ENCODE peak calls at places on chromosomes 7 and 10, in four cellular contexts. One of them, this sample, is unnamed.
A peak's percentile ranks its signal among the peaks of the same experiment; 100 is the strongest.

GRCh38 chr10:78381072-78381471 is 347.4 kb downstream of the RPS24 start:
- DNase-seq in mesenchymal stem cell: no peak
- DNase-seq in colonic mucosa: no peak
- DNase-seq in IMR-90: no peak
- DNase-seq in this sample: no peak

GRCh38 chr7:157984138-157984913 is 603.3 kb downstream of the PTPRN2 start:
- DNase-seq in mesenchymal stem cell: no peak
- DNase-seq in colonic mucosa: no peak
- DNase-seq in IMR-90: no peak
- DNase-seq in this sample: no peak

GRCh38 chr7:29945259-29945809 is 44.3 kb downstream of the SCRN1 start:
- DNase-seq in colonic mucosa: no peak
- DNase-seq in IMR-90: no peak
- DNase-seq in mesenchymal stem cell: no peak
- DNase-seq in this sample: no peak

GRCh38 chr10:83153714-83154113 is 985.6 kb upstream of the GHITM start:
- DNase-seq in colonic mucosa: no peak
- DNase-seq in IMR-90: no peak
- DNase-seq in mesenchymal stem cell: no peak
- DNase-seq in this sample: no peak

GRCh38 chr7:129553861-129554530 is 51.7 kb downstream of the SMKR1 start:
- DNase-seq in mesenchymal stem cell: no peak
- DNase-seq in IMR-90: peak; percentile 64
- DNase-seq in colonic mucosa: no peak
- DNase-seq in this sample: peak; percentile 27

GRCh38 chr10:90363799-90364483 is 493.9 kb downstream of the HTR7 start:
- DNase-seq in mesenchymal stem cell: no peak
- DNase-seq in IMR-90: no peak
- DNase-seq in colonic mucosa: no peak
- DNase-seq in this sample: no peak

GRCh38 chr10:29841724-29842649 is 207.2 kb upstream of the SVIL start:
- DNase-seq in colonic mucosa: no peak
- DNase-seq in IMR-90: peak; percentile 34
- DNase-seq in mesenchymal stem cell: peak; percentile 88
- DNase-seq in this sample: no peak

GRCh38 chr10:33212061-33212748 is 122.3 kb downstream of the NRP1 start:
- DNase-seq in mesenchymal stem cell: peak; percentile 48
- DNase-seq in colonic mucosa: no peak
- DNase-seq in IMR-90: peak; percentile 63
- DNase-seq in this sample: peak; percentile 77

GRCh38 chr7:47941136-47941844 is 7.0 kb downstream of the PKD1L1 start:
- DNase-seq in colonic mucosa: no peak
- DNase-seq in mesenchymal stem cell: peak; percentile 81
- DNase-seq in IMR-90: peak; percentile 71
- DNase-seq in this sample: peak; percentile 82

GRCh38 chr7:362416-363096 is 72.6 kb downstream of the FOXL3 start:
- DNase-seq in mesenchymal stem cell: no peak
- DNase-seq in colonic mucosa: no peak
- DNase-seq in IMR-90: peak; percentile 4
- DNase-seq in this sample: no peak

GRCh38 chr10:63083904-63084689 is 49.0 kb upstream of the NRBF2 start:
- DNase-seq in IMR-90: peak; percentile 77
- DNase-seq in colonic mucosa: peak; percentile 24
- DNase-seq in mesenchymal stem cell: peak; percentile 72
- DNase-seq in this sample: peak; percentile 90

GRCh38 chr10:4028027-4028471 is 243.0 kb upstream of the KLF6 start:
- DNase-seq in colonic mucosa: no peak
- DNase-seq in IMR-90: peak; percentile 70
- DNase-seq in mesenchymal stem cell: peak; percentile 88
- DNase-seq in this sample: no peak

GRCh38 chr7:141617280-141617679 is 66.1 kb downstream of the AGK start:
- DNase-seq in mesenchymal stem cell: no peak
- DNase-seq in colonic mucosa: no peak
- DNase-seq in IMR-90: peak; percentile 4
- DNase-seq in this sample: peak; percentile 53

GRCh38 chr7:11474902-11475585 is 357.0 kb downstream of the THSD7A start:
- DNase-seq in mesenchymal stem cell: no peak
- DNase-seq in IMR-90: no peak
- DNase-seq in colonic mucosa: no peak
- DNase-seq in this sample: no peak

GRCh38 chr10:14062528-14063260 is 268.0 kb downstream of the FRMD4A start:
- DNase-seq in IMR-90: peak; percentile 54
- DNase-seq in colonic mucosa: no peak
- DNase-seq in mesenchymal stem cell: no peak
- DNase-seq in this sample: no peak

GRCh38 chr10:133462512-133463305 is 9.0 kb downstream of the SCART1 start:
- DNase-seq in mesenchymal stem cell: no peak
- DNase-seq in IMR-90: no peak
- DNase-seq in colonic mucosa: no peak
- DNase-seq in this sample: no peak

GRCh38 chr7:12322903-12323300 is 80.8 kb downstream of the VWDE start:
- DNase-seq in IMR-90: no peak
- DNase-seq in mesenchymal stem cell: no peak
- DNase-seq in colonic mucosa: no peak
- DNase-seq in this sample: no peak

GRCh38 chr7:111473449-111474198 is 88.7 kb downstream of the IMMP2L start:
- DNase-seq in mesenchymal stem cell: no peak
- DNase-seq in IMR-90: no peak
- DNase-seq in colonic mucosa: no peak
- DNase-seq in this sample: no peak

GRCh38 chr7:28408974-28409715 is 3.2 kb upstream of the CREB5 start:
- DNase-seq in mesenchymal stem cell: peak; percentile 97
- DNase-seq in colonic mucosa: peak; percentile 86
- DNase-seq in IMR-90: peak; percentile 98
- DNase-seq in this sample: peak; percentile 98
- H3K9ac ChIP-seq in mesenchymal stem cell: peak overlapping the region; percentile 98
- H3K9ac ChIP-seq in colonic mucosa: peak overlapping the region; percentile 26
- H3K9ac ChIP-seq in IMR-90: peak overlapping the region; percentile 62
- H3K9ac ChIP-seq in this sample: peak overlapping the region; percentile 57

GRCh38 chr10:101617824-101618568 is 29.9 kb downstream of the DPCD start:
- DNase-seq in IMR-90: no peak
- DNase-seq in mesenchymal stem cell: no peak
- DNase-seq in colonic mucosa: no peak
- DNase-seq in this sample: no peak
- H3K4me1 ChIP-seq in IMR-90: no peaks in the 10 kb centered on the region
- H3K4me1 ChIP-seq in mesenchymal stem cell: peaks cover 8% of the 10 kb centered on the region
- H3K4me1 ChIP-seq in colonic mucosa: no peaks in the 10 kb centered on the region
- H3K4me1 ChIP-seq in this sample: no peaks in the 10 kb centered on the region

GRCh38 chr7:6258440-6259182 is 13.8 kb downstream of the CYTH3 start:
- DNase-seq in IMR-90: peak; percentile 79
- DNase-seq in colonic mucosa: no peak
- DNase-seq in mesenchymal stem cell: peak; percentile 74
- DNase-seq in this sample: peak; percentile 93
- H3K4me3 ChIP-seq in IMR-90: no peak overlapping the region
- H3K4me3 ChIP-seq in colonic mucosa: no peak overlapping the region
- H3K4me3 ChIP-seq in mesenchymal stem cell: no peak overlapping the region
- H3K4me3 ChIP-seq in this sample: peak overlapping the region; percentile 40

DNA sequence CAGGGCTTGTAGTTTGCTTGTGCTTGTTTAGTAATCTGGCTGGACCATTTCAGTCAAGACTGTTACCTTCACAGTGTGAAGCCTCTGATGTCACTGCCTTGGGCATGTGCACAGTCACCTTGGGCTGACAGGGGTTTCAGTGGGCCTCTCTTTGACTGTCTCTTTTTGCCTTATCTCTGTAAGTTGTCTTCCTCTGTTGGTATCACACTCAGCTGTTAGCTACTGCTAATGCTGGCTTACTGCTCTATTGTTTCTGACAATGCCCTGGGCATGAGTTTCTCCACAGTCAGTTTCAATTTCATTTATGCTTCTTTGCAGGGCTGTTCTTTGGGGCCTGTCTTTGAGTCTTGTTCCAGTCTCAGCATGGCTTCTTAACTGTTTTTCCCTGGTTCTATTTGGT is 201.9 kb upstream of the SHH start:
- DNase-seq in mesenchymal stem cell: no peak
- DNase-seq in IMR-90: no peak
- DNase-seq in colonic mucosa: no peak
- DNase-seq in this sample: no peak
- H3K9ac ChIP-seq in mesenchymal stem cell: no peak overlapping the region
- H3K9ac ChIP-seq in IMR-90: no peak overlapping the region
- H3K9ac ChIP-seq in colonic mucosa: no peak overlapping the region
- H3K9ac ChIP-seq in this sample: no peak overlapping the region

DNA sequence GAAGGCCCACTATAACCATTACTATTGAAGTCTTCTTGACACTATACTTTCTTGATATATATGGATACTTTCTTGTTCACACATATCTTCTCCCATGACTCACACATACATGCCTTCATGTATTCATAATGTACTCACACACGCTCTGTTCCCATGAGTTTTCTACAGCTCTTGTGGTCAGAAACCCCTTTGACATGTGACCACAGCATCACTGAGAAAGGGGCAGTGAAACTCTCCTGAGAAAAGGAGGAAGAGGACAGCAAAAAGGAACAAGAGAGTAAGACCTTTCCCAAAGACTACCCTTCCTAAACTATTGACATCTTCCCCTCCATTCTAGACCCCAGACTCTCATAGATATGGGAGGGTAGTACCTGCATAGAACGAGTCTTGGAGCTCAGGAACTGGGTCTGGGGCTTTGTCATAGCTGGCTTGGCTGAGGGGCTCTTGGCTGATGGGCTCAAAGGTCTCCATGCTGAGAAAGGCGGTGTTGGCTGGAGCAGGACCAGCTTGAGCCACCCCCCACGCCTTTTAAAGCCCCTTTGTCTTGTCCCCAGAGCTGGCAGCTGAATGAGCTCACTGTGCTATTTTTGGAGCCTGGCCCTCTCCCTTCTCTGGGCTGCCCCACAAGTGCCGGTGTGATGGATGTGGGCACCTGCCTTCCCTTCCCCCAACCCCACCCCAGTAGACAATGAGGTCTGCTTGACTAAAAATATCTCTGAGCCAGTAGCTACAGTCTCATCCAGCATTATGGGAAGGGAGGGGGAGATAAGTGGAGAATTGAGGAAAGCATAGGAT is 5.1 kb downstream of the SYNPO2L start:
- DNase-seq in colonic mucosa: no peak
- DNase-seq in mesenchymal stem cell: peak; percentile 96
- DNase-seq in IMR-90: peak; percentile 97
- DNase-seq in this sample: peak; percentile 36
- H3K4me1 ChIP-seq in colonic mucosa: peaks cover 4% of the 10 kb centered on the region
- H3K4me1 ChIP-seq in mesenchymal stem cell: peaks cover 12% of the 10 kb centered on the region
- H3K4me1 ChIP-seq in IMR-90: peaks cover 23% of the 10 kb centered on the region
- H3K4me1 ChIP-seq in this sample: peaks cover 4% of the 10 kb centered on the region

GRCh38 chr7:150567846-150568245 is 656 bp downstream of the GIMAP4 start:
- DNase-seq in IMR-90: no peak
- DNase-seq in colonic mucosa: no peak
- DNase-seq in mesenchymal stem cell: no peak
- DNase-seq in this sample: no peak

GRCh38 chr7:150570712-150571465 is 3.7 kb downstream of the GIMAP4 start:
- DNase-seq in IMR-90: no peak
- DNase-seq in mesenchymal stem cell: no peak
- DNase-seq in colonic mucosa: no peak
- DNase-seq in this sample: no peak

GRCh38 chr7:150567168-150567567 is at the start of gene GIMAP4:
- DNase-seq in IMR-90: no peak
- DNase-seq in colonic mucosa: no peak
- DNase-seq in mesenchymal stem cell: no peak
- DNase-seq in this sample: no peak

GRCh38 chr7:150568714-150569113 is 1.5 kb downstream of the GIMAP4 start:
- DNase-seq in IMR-90: no peak
- DNase-seq in mesenchymal stem cell: no peak
- DNase-seq in colonic mucosa: no peak
- DNase-seq in this sample: no peak

DNA sequence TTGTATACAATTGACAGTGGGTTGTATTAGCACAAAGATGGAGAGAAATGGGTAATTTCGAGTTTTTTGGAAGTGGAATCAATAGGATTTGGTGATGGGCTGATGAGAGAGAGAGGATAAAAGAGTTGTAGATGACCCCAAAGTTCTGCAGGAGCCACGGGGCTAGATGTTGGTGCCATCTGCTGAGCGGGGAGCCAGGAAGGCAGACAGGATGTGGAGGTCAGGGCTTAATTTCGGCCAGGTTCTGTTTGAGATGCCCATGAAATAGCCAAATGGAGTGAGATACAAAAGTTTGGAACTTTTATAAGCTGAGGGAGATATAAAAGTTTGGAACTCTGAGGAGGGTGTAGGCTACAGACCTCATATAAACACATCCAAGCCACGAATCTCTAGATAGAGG is 2.1 kb downstream of the GIMAP4 start:
- DNase-seq in IMR-90: no peak
- DNase-seq in mesenchymal stem cell: no peak
- DNase-seq in colonic mucosa: no peak
- DNase-seq in this sample: no peak
- H3K4me3 ChIP-seq in IMR-90: no peak overlapping the region
- H3K4me3 ChIP-seq in mesenchymal stem cell: no peak overlapping the region
- H3K4me3 ChIP-seq in colonic mucosa: peak overlapping the region; percentile 27
- H3K4me3 ChIP-seq in this sample: no peak overlapping the region

DNA sequence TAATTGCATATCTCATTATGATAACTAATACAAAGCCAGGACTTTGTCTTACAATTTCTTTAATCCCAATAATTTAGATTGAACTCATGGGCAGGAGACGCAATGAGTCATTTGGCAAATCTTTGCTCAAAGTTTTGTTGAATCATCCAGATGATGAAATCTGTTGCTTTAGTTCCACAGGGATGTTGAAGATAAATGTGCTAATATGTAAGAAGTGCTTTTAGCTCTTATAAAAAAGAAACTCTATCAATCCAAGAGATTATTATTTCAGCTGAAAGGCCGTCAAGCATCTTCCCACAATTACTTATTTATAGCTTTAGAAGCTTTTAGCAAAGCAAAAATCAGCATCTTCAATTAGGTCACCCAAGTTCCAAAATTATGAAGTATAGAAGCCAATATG is 36.8 kb upstream of the ANK3 start:
- DNase-seq in mesenchymal stem cell: peak; percentile 88
- DNase-seq in IMR-90: peak; percentile 94
- DNase-seq in colonic mucosa: no peak
- DNase-seq in this sample: peak; percentile 91
- H3K9ac ChIP-seq in mesenchymal stem cell: peak overlapping the region; percentile 52
- H3K9ac ChIP-seq in IMR-90: no peak overlapping the region
- H3K9ac ChIP-seq in colonic mucosa: no peak overlapping the region
- H3K9ac ChIP-seq in this sample: peak overlapping the region; percentile 19

GRCh38 chr10:59991661-59992060 is 85.3 kb upstream of the CCDC6 start:
- DNase-seq in IMR-90: no peak
- DNase-seq in mesenchymal stem cell: peak; percentile 71
- DNase-seq in colonic mucosa: peak; percentile 75
- DNase-seq in this sample: no peak
- H3K4me1 ChIP-seq in IMR-90: no peaks in the 10 kb centered on the region
- H3K4me1 ChIP-seq in mesenchymal stem cell: no peaks in the 10 kb centered on the region
- H3K4me1 ChIP-seq in colonic mucosa: no peaks in the 10 kb centered on the region
- H3K4me1 ChIP-seq in this sample: peaks cover 26% of the 10 kb centered on the region

This sample was measured in adipocyte.